ENCODE peak calls at places on chromosomes 4 and X, in eight cellular contexts. B, P, G, T, M, J, N and A are unnamed samples.

GRCh38 chrX:69314436-69315348 is 149.4 kb upstream of the PJA1 start:
- DNase-seq in B (no peak), P (no peak), G (no peak), T (no peak), M (no peak), J (no peak), N (peak), A (no peak)

GRCh38 chr4:183337349-183337748 is 15.1 kb upstream of the CLDN24 start:
- DNase-seq in B (no peak), P (no peak), G (no peak), T (no peak), M (no peak), J (no peak), N (no peak), A (no peak)

GRCh38 chr4:3419836-3420605 is 21.7 kb upstream of the HGFAC start:
- DNase-seq in B (no peak), P (no peak), G (no peak), T (no peak), M (no peak), J (no peak), N (no peak), A (no peak)

GRCh38 chr4:184417802-184418511 is 56.4 kb downstream of the IRF2 start:
- DNase-seq in B (no peak), P (peak), G (peak), T (peak), M (peak), J (peak), N (no peak), A (no peak)

GRCh38 chr4:112633477-112634235 is 3.1 kb downstream of the ZGRF1 start:
- DNase-seq in B (no peak), P (peak), G (peak), T (peak), M (peak), J (no peak), N (no peak), A (no peak)

GRCh38 chr4:145012841-145013240 is 85.2 kb downstream of the ANAPC10 start:
- DNase-seq in B (no peak), P (peak), G (peak), T (peak), M (no peak), J (no peak), N (no peak), A (peak)

GRCh38 chr4:150849016-150849415 is 166.1 kb downstream of the LRBA start:
- DNase-seq in B (no peak), P (no peak), G (no peak), T (peak), M (no peak), J (no peak), N (no peak), A (no peak)

GRCh38 chrX:139932077-139932900 is 564 bp downstream of the ATP11C start:
- DNase-seq in B (peak), P (no peak), G (peak), T (no peak), M (peak), J (no peak), N (no peak), A (no peak)

GRCh38 chrX:9372866-9373265 is 92.0 kb upstream of the TBL1X start:
- DNase-seq in B (no peak), P (no peak), G (no peak), T (no peak), M (no peak), J (no peak), N (no peak), A (no peak)

GRCh38 chrX:151982217-151982616 is 7.7 kb upstream of the GABRE start:
- DNase-seq in B (no peak), P (peak), G (peak), T (peak), M (no peak), J (peak), N (no peak), A (peak)

GRCh38 chrX:115897956-115898355 is 272.6 kb upstream of the AGTR2 start:
- DNase-seq in B (no peak), P (no peak), G (no peak), T (no peak), M (no peak), J (no peak), N (no peak), A (no peak)

GRCh38 chr4:47703964-47704363 is 133.9 kb downstream of the CORIN start:
- DNase-seq in B (no peak), P (no peak), G (no peak), T (no peak), M (no peak), J (no peak), N (no peak), A (peak)

GRCh38 chrX:138648570-138648969 is 62.9 kb downstream of the FGF13 start:
- DNase-seq in B (no peak), P (no peak), G (no peak), T (no peak), M (no peak), J (no peak), N (no peak), A (no peak)

GRCh38 chr4:17657849-17658248 is 43.4 kb downstream of the MED28 start:
- DNase-seq in B (no peak), P (no peak), G (no peak), T (no peak), M (no peak), J (no peak), N (no peak), A (no peak)

GRCh38 chr4:41472098-41472497 is 65.9 kb upstream of the LIMCH1 start:
- DNase-seq in B (no peak), P (no peak), G (no peak), T (no peak), M (no peak), J (no peak), N (no peak), A (no peak)

GRCh38 chr4:32268949-32269348 is 1548.8 kb downstream of the PCDH7 start:
- DNase-seq in B (no peak), P (no peak), G (no peak), T (peak), M (no peak), J (no peak), N (no peak), A (no peak)

GRCh38 chr4:107071108-107071507 is 35.0 kb upstream of the DKK2 start:
- DNase-seq in B (no peak), P (no peak), G (no peak), T (peak), M (no peak), J (no peak), N (no peak), A (no peak)

GRCh38 chrX:113548308-113549015 is 707.8 kb upstream of the AMOT start:
- DNase-seq in B (no peak), P (no peak), G (no peak), T (no peak), M (no peak), J (no peak), N (peak), A (no peak)

GRCh38 chr4:72489267-72489666 is 79.8 kb downstream of the ADAMTS3 start:
- DNase-seq in B (no peak), P (peak), G (peak), T (peak), M (no peak), J (peak), N (no peak), A (no peak)

GRCh38 chrX:153454901-153455550 is 9.2 kb upstream of the TREX2 start:
- DNase-seq in B (no peak), P (no peak), G (no peak), T (peak), M (no peak), J (no peak), N (no peak), A (no peak)

GRCh38 chr4:22573198-22573597 is 57.3 kb upstream of the ADGRA3 start:
- DNase-seq in B (no peak), P (peak), G (no peak), T (no peak), M (no peak), J (no peak), N (no peak), A (peak)

GRCh38 chrX:34578237-34578636 is 78.8 kb downstream of the TMEM47 start:
- DNase-seq in B (no peak), P (peak), G (peak), T (peak), M (no peak), J (peak), N (no peak), A (peak)

GRCh38 chr4:5678977-5679376 is 29.4 kb downstream of the EVC2 start:
- DNase-seq in B (no peak), P (no peak), G (peak), T (peak), M (no peak), J (no peak), N (no peak), A (no peak)

GRCh38 chrX:153763298-153763932 is 634 bp upstream of the PLXNB3 start:
- DNase-seq in B (no peak), P (no peak), G (no peak), T (no peak), M (no peak), J (no peak), N (no peak), A (no peak)

GRCh38 chr4:19177616-19178015 is 1074.1 kb upstream of the SLIT2 start:
- DNase-seq in B (no peak), P (peak), G (peak), T (no peak), M (no peak), J (no peak), N (no peak), A (no peak)

GRCh38 chrX:48938721-48939416 is 18.5 kb downstream of the OTUD5 start:
- DNase-seq in B (no peak), P (no peak), G (no peak), T (no peak), M (peak), J (no peak), N (no peak), A (no peak)

GRCh38 chr4:8870647-8871416 is 807 bp downstream of the HMX1 start:
- DNase-seq in B (no peak), P (no peak), G (no peak), T (no peak), M (no peak), J (no peak), N (peak), A (no peak)
- H3K4me3 ChIP-seq in B (no peak), P (no peak), G (no peak), T (no peak), M (no peak), J (no peak), N (no peak), A (no peak)

GRCh38 chrX:65671966-65672365 is 4.5 kb downstream of the MSN start:
- DNase-seq in B (no peak), P (no peak), G (no peak), T (no peak), M (no peak), J (no peak), N (no peak), A (no peak)

GRCh38 chrX:65667157-65667502 is 324 bp upstream of the MSN start:
- DNase-seq in B (no peak), P (no peak), G (no peak), T (no peak), M (no peak), J (no peak), N (no peak), A (no peak)

GRCh38 chrX:65668362-65669310 is 1.2 kb downstream of the MSN start:
- DNase-seq in B (peak), P (peak), G (peak), T (peak), M (peak), J (peak), N (peak), A (no peak)

GRCh38 chrX:65671286-65671685 is 3.8 kb downstream of the MSN start:
- DNase-seq in B (no peak), P (no peak), G (no peak), T (no peak), M (no peak), J (no peak), N (no peak), A (no peak)

GRCh38 chrX:65667503-65668355 is at the start of gene MSN:
- DNase-seq in B (peak), P (peak), G (peak), T (no peak), M (peak), J (no peak), N (peak), A (no peak)
- TF ChIP-seq CTCF in B (no peak), P (peak), G (no peak), T (no peak), M (peak), J (peak), N (peak), A (peak)

GRCh38 chr4:110621839-110622751 is 782 bp downstream of the PITX2 start:
- DNase-seq in B (no peak), P (peak), G (no peak), T (no peak), M (no peak), J (no peak), N (peak), A (no peak)

GRCh38 chr4:110624904-110625494 is 2.1 kb upstream of the PITX2 start:
- DNase-seq in B (no peak), P (no peak), G (no peak), T (no peak), M (no peak), J (no peak), N (no peak), A (no peak)

GRCh38 chr4:110624016-110624770 is 1.3 kb upstream of the PITX2 start:
- DNase-seq in B (no peak), P (no peak), G (no peak), T (no peak), M (no peak), J (no peak), N (no peak), A (no peak)

GRCh38 chr4:110622841-110623709 is at the start of gene PITX2:
- DNase-seq in B (peak), P (peak), G (peak), T (peak), M (no peak), J (peak), N (peak), A (peak)

GRCh38 chr4:110623710-110624015 is 786 bp upstream of the PITX2 start:
- DNase-seq in B (no peak), P (no peak), G (no peak), T (no peak), M (no peak), J (no peak), N (no peak), A (no peak)
- H3K4me3 ChIP-seq in B (no peak), P (peak), G (no peak), T (no peak), M (no peak), J (peak), N (no peak), A (no peak)

DNA sequence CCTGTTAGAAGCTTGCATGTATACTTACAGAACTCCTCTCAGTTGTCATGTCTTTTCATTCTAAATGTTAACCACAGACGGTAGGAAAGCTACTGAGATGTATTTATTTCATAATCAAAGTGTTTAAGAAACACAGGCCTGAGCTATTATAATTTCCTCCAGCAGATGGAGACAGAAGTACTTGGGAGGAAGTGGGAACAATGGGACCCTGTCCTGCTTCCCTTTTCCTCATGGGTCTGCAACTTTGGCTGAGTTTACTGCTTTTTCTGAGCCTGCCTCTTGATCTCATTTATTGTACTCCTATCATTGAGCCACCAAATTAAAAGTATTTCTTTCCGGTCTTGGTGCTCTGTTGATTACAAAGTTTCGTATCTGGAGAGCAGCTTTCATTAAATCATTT is 67.7 kb upstream of the SPANXN2 start:
- DNase-seq in B (no peak), P (peak), G (no peak), T (peak), M (no peak), J (no peak), N (no peak), A (no peak)
- TF ChIP-seq CTCF in B (no peak), P (peak), G (peak), T (peak), M (peak), J (peak), N (no peak), A (peak)

GRCh38 chrX:25004485-25005032 is 11.2 kb downstream of the ARX start:
- DNase-seq in B (no peak), P (no peak), G (no peak), T (no peak), M (no peak), J (no peak), N (no peak), A (no peak)

GRCh38 chrX:25005034-25005381 is 10.8 kb downstream of the ARX start:
- DNase-seq in B (no peak), P (no peak), G (no peak), T (no peak), M (no peak), J (no peak), N (no peak), A (no peak)

GRCh38 chrX:25004040-25004439 is 11.7 kb downstream of the ARX start:
- DNase-seq in B (no peak), P (no peak), G (no peak), T (no peak), M (no peak), J (no peak), N (no peak), A (no peak)

GRCh38 chrX:25006586-25007058 is 9.1 kb downstream of the ARX start:
- DNase-seq in B (no peak), P (no peak), G (no peak), T (no peak), M (no peak), J (no peak), N (no peak), A (no peak)

DNA sequence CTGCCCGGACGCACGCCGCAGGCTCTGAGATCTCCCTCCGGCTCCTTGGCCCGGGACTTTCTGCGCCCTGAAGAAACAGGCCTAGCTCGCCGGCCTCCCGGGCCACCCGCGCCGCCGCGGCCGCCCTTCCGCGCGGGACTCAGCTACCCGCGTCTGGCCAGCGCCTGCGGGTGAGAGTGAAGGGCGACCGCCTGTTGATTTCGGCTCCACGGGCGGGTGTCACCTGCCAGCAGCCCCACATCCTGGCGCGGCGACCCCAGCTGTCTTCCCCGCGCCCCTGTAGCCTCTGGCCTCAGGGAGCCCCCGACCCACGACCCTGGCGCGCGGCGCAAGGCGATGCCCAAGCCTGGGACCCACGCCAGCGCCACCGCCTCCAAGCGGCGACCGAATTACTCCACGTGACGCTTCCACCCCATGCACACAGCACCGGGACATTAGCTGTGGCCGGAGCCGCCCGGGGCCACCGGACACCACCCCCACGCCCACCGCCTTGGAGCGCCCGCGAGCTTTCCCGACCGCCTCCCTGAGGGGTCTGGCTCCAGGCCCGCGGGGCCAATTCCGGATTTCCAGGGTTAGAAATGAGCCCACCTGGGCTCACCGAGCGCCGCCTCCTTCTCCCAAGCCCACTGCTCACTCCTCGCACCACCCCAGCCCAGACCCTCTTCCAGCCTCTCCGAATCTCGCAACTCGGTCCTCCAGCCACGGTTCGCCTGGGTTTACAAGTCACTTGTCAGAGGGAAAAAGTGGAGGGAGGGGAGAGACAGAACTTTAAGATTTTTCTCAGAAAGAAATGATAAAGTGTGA is 10.2 kb downstream of the ARX start:
- DNase-seq in B (no peak), P (no peak), G (no peak), T (no peak), M (no peak), J (no peak), N (no peak), A (no peak)
- H3K4me3 ChIP-seq in B (no peak), P (no peak), G (peak), T (no peak), M (no peak), J (peak), N (no peak), A (no peak)

DNA sequence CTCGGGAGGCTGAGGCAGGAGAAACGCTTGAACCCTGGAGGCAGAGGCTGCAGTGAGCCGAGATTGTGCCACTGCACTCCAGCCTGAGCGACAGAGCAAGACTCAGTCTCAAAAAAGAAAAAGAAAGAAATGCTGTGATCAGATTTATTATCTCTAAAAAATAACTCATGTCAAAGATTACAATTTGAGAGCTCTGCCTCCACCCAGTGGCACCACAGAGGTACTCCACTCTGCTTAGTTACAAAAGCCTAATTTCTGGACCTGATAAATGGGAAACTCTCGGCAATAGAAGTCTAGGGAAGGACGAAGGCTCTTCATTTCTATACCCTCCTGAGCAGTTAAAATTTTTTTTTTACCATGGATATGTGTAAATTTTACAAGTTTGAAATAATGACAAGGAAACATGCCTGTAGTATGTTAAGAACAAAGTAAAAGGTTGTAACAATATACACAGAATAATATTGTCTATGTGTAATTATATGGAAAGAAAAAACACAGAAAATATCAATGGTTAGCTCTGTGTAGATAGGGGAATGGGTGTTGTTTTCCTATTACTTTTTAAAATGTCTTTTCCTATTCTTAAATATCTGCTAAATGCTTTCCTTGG is 149.8 kb downstream of the STIM2 start:
- DNase-seq in B (peak), P (peak), G (peak), T (peak), M (no peak), J (peak), N (peak), A (no peak)
- TF ChIP-seq CTCF in B (no peak), P (peak), G (peak), T (peak), M (peak), J (peak), N (no peak), A (peak)

GRCh38 chr4:121272526-121272925 is 108.3 kb downstream of the QRFPR start:
- DNase-seq in B (no peak), P (peak), G (peak), T (peak), M (peak), J (no peak), N (no peak), A (peak)
- H3K4me3 ChIP-seq in B (no peak), P (no peak), G (no peak), T (no peak), M (no peak), J (no peak), N (no peak), A (no peak)

GRCh38 chr4:132557660-132558059 is 591.4 kb upstream of the PCDH10 start:
- DNase-seq in B (no peak), P (no peak), G (no peak), T (peak), M (no peak), J (no peak), N (no peak), A (no peak)
- TF ChIP-seq CTCF in B (no peak), P (no peak), G (no peak), T (no peak), M (no peak), J (no peak), N (no peak), A (peak)